ENCODE peak calls at places on chromosomes 11 and 22, in six cellular contexts. O is fibroblast of pulmonary artery; E is fibroblast of lung; W is naive B cell; L is anterior cingulate cortex; U is activated T-cell treated with anti-CD3 and anti-CD28 coated beads, Interleukin-2, amount 50 U/mL, for 4 hours. M is an unnamed sample.

GRCh38 chr22:48711669-48712068 is 1116.0 kb downstream of the BRD1 start:
- DNase-seq in O (no peak), E (no peak), W (no peak), L (no peak), U (no peak), M (no peak)

GRCh38 chr11:58125469-58125868 is at the start of gene OR9I1:
- DNase-seq in O (no peak), E (no peak), W (no peak), L (no peak), U (no peak), M (no peak)

GRCh38 chr11:10605941-10606381 is 37.5 kb upstream of the LYVE1 start:
- DNase-seq in O (peak; percentile 85), E (peak; percentile 67), W (no peak), L (no peak), U (no peak), M (no peak)

GRCh38 chr11:93330446-93330984 is at the start of gene DEUP1:
- DNase-seq in O (no peak), E (peak; percentile 17), W (no peak), L (peak; percentile 6), U (no peak), M (peak; percentile 32)

GRCh38 chr11:117203069-117203407 is 3.9 kb downstream of the TAGLN start:
- DNase-seq in O (no peak), E (no peak), W (no peak), L (no peak), U (no peak), M (no peak)

GRCh38 chr11:76885390-76886097 is 24.8 kb downstream of the ACER3 start:
- DNase-seq in O (peak; percentile 77), E (peak; percentile 79), W (no peak), L (no peak), U (no peak), M (no peak)

GRCh38 chr22:26779108-26779507 is 121.7 kb downstream of the MIAT start:
- DNase-seq in O (no peak), E (no peak), W (no peak), L (no peak), U (no peak), M (no peak)

GRCh38 chr11:75031771-75032549 is 43.2 kb downstream of the NEU3 start:
- DNase-seq in O (peak; percentile 82), E (peak; percentile 54), W (peak; percentile 29), L (no peak), U (peak; percentile 57), M (no peak)

GRCh38 chr11:60127311-60127811 is 38.9 kb downstream of the MS4A2 start:
- DNase-seq in O (no peak), E (no peak), W (no peak), L (no peak), U (no peak), M (no peak)

M was measured in GM06990.